ENCODE peak calls at places on chromosomes 2 and 18, in eight cellular contexts. One of them, this sample, is unnamed.

GRCh38 chr18:74774486-74774885 is 176.8 kb downstream of the ZNF407 start:
- DNase-seq in pancreas: no peak
- DNase-seq in mucosa of descending colon: no peak
- DNase-seq in CD8-positive, alpha-beta memory T cell: no peak
- DNase-seq in CD4-positive, CD25-positive, alpha-beta regulatory T cell: no peak
- DNase-seq in neuronal stem cell: no peak
- DNase-seq in naive thymus-derived CD4-positive, alpha-beta T cell: no peak
- DNase-seq in HepG2: no peak
- DNase-seq in this sample: no peak

GRCh38 chr2:121721926-121722325 is 14.7 kb downstream of the NIFK start:
- DNase-seq in neuronal stem cell: no peak
- DNase-seq in naive thymus-derived CD4-positive, alpha-beta T cell: no peak
- DNase-seq in pancreas: no peak
- DNase-seq in CD4-positive, CD25-positive, alpha-beta regulatory T cell: no peak
- DNase-seq in HepG2: no peak
- DNase-seq in CD8-positive, alpha-beta memory T cell: no peak
- DNase-seq in mucosa of descending colon: no peak
- DNase-seq in this sample: no peak

GRCh38 chr2:205650450-205650849 is 31.9 kb upstream of the NRP2 start:
- DNase-seq in HepG2: no peak
- DNase-seq in naive thymus-derived CD4-positive, alpha-beta T cell: no peak
- DNase-seq in pancreas: no peak
- DNase-seq in CD4-positive, CD25-positive, alpha-beta regulatory T cell: no peak
- DNase-seq in CD8-positive, alpha-beta memory T cell: no peak
- DNase-seq in neuronal stem cell: peak; percentile 43
- DNase-seq in mucosa of descending colon: no peak
- DNase-seq in this sample: no peak

GRCh38 chr2:188039307-188039706 is 252.4 kb upstream of the GULP1 start:
- DNase-seq in mucosa of descending colon: no peak
- DNase-seq in CD4-positive, CD25-positive, alpha-beta regulatory T cell: no peak
- DNase-seq in naive thymus-derived CD4-positive, alpha-beta T cell: no peak
- DNase-seq in pancreas: no peak
- DNase-seq in HepG2: no peak
- DNase-seq in neuronal stem cell: no peak
- DNase-seq in CD8-positive, alpha-beta memory T cell: no peak
- DNase-seq in this sample: no peak

GRCh38 chr2:64063924-64064331 is 44.7 kb upstream of the VPS54 start:
- DNase-seq in mucosa of descending colon: peak; percentile 25
- DNase-seq in neuronal stem cell: no peak
- DNase-seq in HepG2: peak; percentile 21
- DNase-seq in naive thymus-derived CD4-positive, alpha-beta T cell: no peak
- DNase-seq in CD8-positive, alpha-beta memory T cell: no peak
- DNase-seq in CD4-positive, CD25-positive, alpha-beta regulatory T cell: no peak
- DNase-seq in pancreas: peak; percentile 48
- DNase-seq in this sample: no peak

GRCh38 chr2:211846714-211847113 is 691.9 kb downstream of the ERBB4 start:
- DNase-seq in pancreas: no peak
- DNase-seq in mucosa of descending colon: no peak
- DNase-seq in naive thymus-derived CD4-positive, alpha-beta T cell: no peak
- DNase-seq in CD8-positive, alpha-beta memory T cell: no peak
- DNase-seq in neuronal stem cell: no peak
- DNase-seq in HepG2: no peak
- DNase-seq in CD4-positive, CD25-positive, alpha-beta regulatory T cell: no peak
- DNase-seq in this sample: no peak

GRCh38 chr2:136381722-136382633 is 264.0 kb upstream of the CXCR4 start:
- DNase-seq in pancreas: peak; percentile 22
- DNase-seq in HepG2: no peak
- DNase-seq in naive thymus-derived CD4-positive, alpha-beta T cell: peak; percentile 73
- DNase-seq in neuronal stem cell: no peak
- DNase-seq in mucosa of descending colon: peak; percentile 46
- DNase-seq in CD4-positive, CD25-positive, alpha-beta regulatory T cell: peak; percentile 92
- DNase-seq in CD8-positive, alpha-beta memory T cell: peak; percentile 81
- DNase-seq in this sample: peak; percentile 11

GRCh38 chr2:166516712-166517303 is 22.8 kb upstream of the SCN7A start:
- DNase-seq in HepG2: peak; percentile 25
- DNase-seq in CD8-positive, alpha-beta memory T cell: no peak
- DNase-seq in naive thymus-derived CD4-positive, alpha-beta T cell: no peak
- DNase-seq in pancreas: no peak
- DNase-seq in CD4-positive, CD25-positive, alpha-beta regulatory T cell: peak; percentile 2
- DNase-seq in mucosa of descending colon: peak; percentile 52
- DNase-seq in neuronal stem cell: peak; percentile 17
- DNase-seq in this sample: no peak

GRCh38 chr2:145551661-145552060 is 1031.7 kb upstream of the ZEB2 start:
- DNase-seq in CD4-positive, CD25-positive, alpha-beta regulatory T cell: no peak
- DNase-seq in pancreas: no peak
- DNase-seq in neuronal stem cell: no peak
- DNase-seq in naive thymus-derived CD4-positive, alpha-beta T cell: no peak
- DNase-seq in CD8-positive, alpha-beta memory T cell: no peak
- DNase-seq in HepG2: no peak
- DNase-seq in mucosa of descending colon: no peak
- DNase-seq in this sample: no peak

GRCh38 chr2:2024751-2025481 is 280.6 kb upstream of the PXDN start:
- DNase-seq in pancreas: no peak
- DNase-seq in neuronal stem cell: no peak
- DNase-seq in naive thymus-derived CD4-positive, alpha-beta T cell: no peak
- DNase-seq in mucosa of descending colon: no peak
- DNase-seq in HepG2: no peak
- DNase-seq in CD8-positive, alpha-beta memory T cell: no peak
- DNase-seq in CD4-positive, CD25-positive, alpha-beta regulatory T cell: no peak
- DNase-seq in this sample: no peak

GRCh38 chr2:152468832-152469692 is 134.1 kb downstream of the FMNL2 start:
- DNase-seq in neuronal stem cell: no peak
- DNase-seq in pancreas: no peak
- DNase-seq in CD4-positive, CD25-positive, alpha-beta regulatory T cell: no peak
- DNase-seq in CD8-positive, alpha-beta memory T cell: no peak
- DNase-seq in HepG2: no peak
- DNase-seq in mucosa of descending colon: peak; percentile 41
- DNase-seq in naive thymus-derived CD4-positive, alpha-beta T cell: no peak
- DNase-seq in this sample: no peak

GRCh38 chr2:62200868-62201267 is 5.0 kb downstream of the B3GNT2 start:
- DNase-seq in neuronal stem cell: no peak
- DNase-seq in pancreas: no peak
- DNase-seq in HepG2: no peak
- DNase-seq in CD8-positive, alpha-beta memory T cell: no peak
- DNase-seq in mucosa of descending colon: no peak
- DNase-seq in CD4-positive, CD25-positive, alpha-beta regulatory T cell: no peak
- DNase-seq in naive thymus-derived CD4-positive, alpha-beta T cell: no peak
- DNase-seq in this sample: no peak

GRCh38 chr18:9506046-9506792 is 30.9 kb downstream of the RALBP1 start:
- DNase-seq in pancreas: peak; percentile 20
- DNase-seq in CD8-positive, alpha-beta memory T cell: no peak
- DNase-seq in CD4-positive, CD25-positive, alpha-beta regulatory T cell: no peak
- DNase-seq in neuronal stem cell: no peak
- DNase-seq in HepG2: no peak
- DNase-seq in mucosa of descending colon: peak; percentile 52
- DNase-seq in naive thymus-derived CD4-positive, alpha-beta T cell: no peak
- DNase-seq in this sample: no peak

GRCh38 chr2:144550916-144551315 is 31.0 kb upstream of the ZEB2 start:
- DNase-seq in HepG2: no peak
- DNase-seq in neuronal stem cell: no peak
- DNase-seq in CD8-positive, alpha-beta memory T cell: no peak
- DNase-seq in naive thymus-derived CD4-positive, alpha-beta T cell: no peak
- DNase-seq in CD4-positive, CD25-positive, alpha-beta regulatory T cell: no peak
- DNase-seq in pancreas: no peak
- DNase-seq in mucosa of descending colon: no peak
- DNase-seq in this sample: no peak

GRCh38 chr2:195017890-195018289 is 639.1 kb upstream of the SLC39A10 start:
- DNase-seq in CD8-positive, alpha-beta memory T cell: no peak
- DNase-seq in HepG2: no peak
- DNase-seq in pancreas: no peak
- DNase-seq in mucosa of descending colon: no peak
- DNase-seq in neuronal stem cell: no peak
- DNase-seq in CD4-positive, CD25-positive, alpha-beta regulatory T cell: no peak
- DNase-seq in naive thymus-derived CD4-positive, alpha-beta T cell: no peak
- DNase-seq in this sample: no peak

GRCh38 chr18:61569176-61569892 is 236.1 kb downstream of the CDH20 start:
- DNase-seq in CD8-positive, alpha-beta memory T cell: no peak
- DNase-seq in neuronal stem cell: no peak
- DNase-seq in HepG2: no peak
- DNase-seq in naive thymus-derived CD4-positive, alpha-beta T cell: no peak
- DNase-seq in pancreas: no peak
- DNase-seq in CD4-positive, CD25-positive, alpha-beta regulatory T cell: no peak
- DNase-seq in mucosa of descending colon: no peak
- DNase-seq in this sample: no peak

GRCh38 chr2:212489719-212490346 is 48.8 kb downstream of the ERBB4 start:
- DNase-seq in pancreas: no peak
- DNase-seq in CD4-positive, CD25-positive, alpha-beta regulatory T cell: no peak
- DNase-seq in CD8-positive, alpha-beta memory T cell: no peak
- DNase-seq in naive thymus-derived CD4-positive, alpha-beta T cell: no peak
- DNase-seq in neuronal stem cell: no peak
- DNase-seq in HepG2: no peak
- DNase-seq in mucosa of descending colon: no peak
- DNase-seq in this sample: no peak

GRCh38 chr2:237257471-237257951 is 156.5 kb downstream of the COL6A3 start:
- DNase-seq in pancreas: no peak
- DNase-seq in CD8-positive, alpha-beta memory T cell: no peak
- DNase-seq in neuronal stem cell: no peak
- DNase-seq in naive thymus-derived CD4-positive, alpha-beta T cell: no peak
- DNase-seq in CD4-positive, CD25-positive, alpha-beta regulatory T cell: no peak
- DNase-seq in HepG2: no peak
- DNase-seq in mucosa of descending colon: no peak
- DNase-seq in this sample: no peak
- H3K4me1 ChIP-seq in pancreas: no peaks in the 10 kb centered on the region
- H3K4me1 ChIP-seq in CD8-positive, alpha-beta memory T cell: no peaks in the 10 kb centered on the region
- H3K4me1 ChIP-seq in neuronal stem cell: no peaks in the 10 kb centered on the region
- H3K4me1 ChIP-seq in naive thymus-derived CD4-positive, alpha-beta T cell: no peaks in the 10 kb centered on the region
- H3K4me1 ChIP-seq in CD4-positive, CD25-positive, alpha-beta regulatory T cell: no peaks in the 10 kb centered on the region
- H3K4me1 ChIP-seq in HepG2: no peaks in the 10 kb centered on the region
- H3K4me1 ChIP-seq in mucosa of descending colon: no peaks in the 10 kb centered on the region
- H3K4me1 ChIP-seq in this sample: peaks cover 28% of the 10 kb centered on the region

GRCh38 chr2:25738383-25739343 is 65.3 kb upstream of the DTNB start:
- DNase-seq in CD8-positive, alpha-beta memory T cell: no peak
- DNase-seq in pancreas: no peak
- DNase-seq in CD4-positive, CD25-positive, alpha-beta regulatory T cell: no peak
- DNase-seq in neuronal stem cell: no peak
- DNase-seq in mucosa of descending colon: no peak
- DNase-seq in HepG2: no peak
- DNase-seq in naive thymus-derived CD4-positive, alpha-beta T cell: no peak
- DNase-seq in this sample: no peak

GRCh38 chr2:25740810-25741381 is 67.5 kb upstream of the DTNB start:
- DNase-seq in HepG2: no peak
- DNase-seq in pancreas: no peak
- DNase-seq in naive thymus-derived CD4-positive, alpha-beta T cell: no peak
- DNase-seq in CD4-positive, CD25-positive, alpha-beta regulatory T cell: peak; percentile 20
- DNase-seq in neuronal stem cell: peak; percentile 35
- DNase-seq in CD8-positive, alpha-beta memory T cell: no peak
- DNase-seq in mucosa of descending colon: no peak
- DNase-seq in this sample: no peak

GRCh38 chr2:25744055-25744454 is 70.7 kb upstream of the DTNB start:
- DNase-seq in naive thymus-derived CD4-positive, alpha-beta T cell: no peak
- DNase-seq in pancreas: no peak
- DNase-seq in mucosa of descending colon: no peak
- DNase-seq in CD8-positive, alpha-beta memory T cell: no peak
- DNase-seq in neuronal stem cell: no peak
- DNase-seq in CD4-positive, CD25-positive, alpha-beta regulatory T cell: no peak
- DNase-seq in HepG2: no peak
- DNase-seq in this sample: no peak

GRCh38 chr2:25743132-25743830 is 69.9 kb upstream of the DTNB start:
- DNase-seq in CD8-positive, alpha-beta memory T cell: peak; percentile 19
- DNase-seq in pancreas: no peak
- DNase-seq in CD4-positive, CD25-positive, alpha-beta regulatory T cell: peak; percentile 76
- DNase-seq in mucosa of descending colon: peak; percentile 9
- DNase-seq in HepG2: no peak
- DNase-seq in neuronal stem cell: no peak
- DNase-seq in naive thymus-derived CD4-positive, alpha-beta T cell: no peak
- DNase-seq in this sample: no peak

GRCh38 chr2:25742501-25742900 is 69.1 kb upstream of the DTNB start:
- DNase-seq in CD8-positive, alpha-beta memory T cell: no peak
- DNase-seq in HepG2: no peak
- DNase-seq in pancreas: no peak
- DNase-seq in mucosa of descending colon: no peak
- DNase-seq in naive thymus-derived CD4-positive, alpha-beta T cell: no peak
- DNase-seq in CD4-positive, CD25-positive, alpha-beta regulatory T cell: no peak
- DNase-seq in neuronal stem cell: no peak
- DNase-seq in this sample: no peak
- H3K36me3 ChIP-seq in CD8-positive, alpha-beta memory T cell: peaks cover 18% of the 10 kb centered on the region
- H3K36me3 ChIP-seq in HepG2: peaks cover 73% of the 10 kb centered on the region
- H3K36me3 ChIP-seq in pancreas: peaks cover 7% of the 10 kb centered on the region
- H3K36me3 ChIP-seq in mucosa of descending colon: no peaks in the 10 kb centered on the region
- H3K36me3 ChIP-seq in naive thymus-derived CD4-positive, alpha-beta T cell: peaks cover 28% of the 10 kb centered on the region
- H3K36me3 ChIP-seq in CD4-positive, CD25-positive, alpha-beta regulatory T cell: peaks cover 47% of the 10 kb centered on the region
- H3K36me3 ChIP-seq in neuronal stem cell: peaks cover 6% of the 10 kb centered on the region
- H3K36me3 ChIP-seq in this sample: peaks cover 5% of the 10 kb centered on the region

DNA sequence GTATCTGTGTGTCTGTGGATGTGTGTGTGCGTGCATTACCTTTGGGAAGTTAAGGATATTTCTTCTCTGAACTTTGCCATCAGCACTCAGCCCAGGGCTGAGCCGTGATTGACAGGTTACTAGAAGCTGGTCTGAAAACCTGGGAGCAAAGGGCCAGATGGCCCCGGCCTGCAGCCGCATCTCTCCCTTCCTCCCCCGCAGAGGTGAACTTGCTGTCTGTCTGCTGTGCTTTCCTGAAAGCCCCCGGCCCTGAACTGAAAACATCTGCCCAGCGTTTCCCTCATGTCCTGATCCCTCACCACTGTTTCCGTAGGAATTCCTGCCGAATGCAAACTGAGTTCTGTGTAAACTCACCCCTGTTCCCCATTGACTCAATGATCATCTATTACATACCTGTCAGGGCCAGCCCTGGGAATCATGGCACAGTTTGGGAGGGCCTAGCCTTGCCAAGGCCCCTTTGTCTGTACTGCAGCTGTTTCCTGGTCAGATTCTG is 45.8 kb downstream of the MYCN start:
- DNase-seq in mucosa of descending colon: no peak
- DNase-seq in CD8-positive, alpha-beta memory T cell: no peak
- DNase-seq in HepG2: no peak
- DNase-seq in naive thymus-derived CD4-positive, alpha-beta T cell: no peak
- DNase-seq in neuronal stem cell: no peak
- DNase-seq in pancreas: no peak
- DNase-seq in CD4-positive, CD25-positive, alpha-beta regulatory T cell: no peak
- DNase-seq in this sample: no peak
- H3K4me1 ChIP-seq in mucosa of descending colon: no peaks in the 10 kb centered on the region
- H3K4me1 ChIP-seq in CD8-positive, alpha-beta memory T cell: no peaks in the 10 kb centered on the region
- H3K4me1 ChIP-seq in HepG2: peaks cover 6% of the 10 kb centered on the region
- H3K4me1 ChIP-seq in naive thymus-derived CD4-positive, alpha-beta T cell: peaks cover 6% of the 10 kb centered on the region
- H3K4me1 ChIP-seq in neuronal stem cell: peaks cover 41% of the 10 kb centered on the region
- H3K4me1 ChIP-seq in pancreas: no peaks in the 10 kb centered on the region
- H3K4me1 ChIP-seq in CD4-positive, CD25-positive, alpha-beta regulatory T cell: no peaks in the 10 kb centered on the region
- H3K4me1 ChIP-seq in this sample: no peaks in the 10 kb centered on the region

GRCh38 chr2:208437755-208438154 is 31.2 kb downstream of the PTH2R start:
- DNase-seq in mucosa of descending colon: no peak
- DNase-seq in neuronal stem cell: no peak
- DNase-seq in naive thymus-derived CD4-positive, alpha-beta T cell: no peak
- DNase-seq in HepG2: no peak
- DNase-seq in CD8-positive, alpha-beta memory T cell: no peak
- DNase-seq in CD4-positive, CD25-positive, alpha-beta regulatory T cell: no peak
- DNase-seq in pancreas: no peak
- DNase-seq in this sample: no peak

GRCh38 chr2:208441951-208442350 is 35.4 kb downstream of the PTH2R start:
- DNase-seq in neuronal stem cell: no peak
- DNase-seq in pancreas: no peak
- DNase-seq in CD4-positive, CD25-positive, alpha-beta regulatory T cell: no peak
- DNase-seq in CD8-positive, alpha-beta memory T cell: no peak
- DNase-seq in mucosa of descending colon: no peak
- DNase-seq in naive thymus-derived CD4-positive, alpha-beta T cell: no peak
- DNase-seq in HepG2: no peak
- DNase-seq in this sample: no peak

GRCh38 chr2:208440716-208441115 is 34.1 kb downstream of the PTH2R start:
- DNase-seq in CD4-positive, CD25-positive, alpha-beta regulatory T cell: no peak
- DNase-seq in HepG2: no peak
- DNase-seq in pancreas: no peak
- DNase-seq in naive thymus-derived CD4-positive, alpha-beta T cell: no peak
- DNase-seq in mucosa of descending colon: no peak
- DNase-seq in CD8-positive, alpha-beta memory T cell: no peak
- DNase-seq in neuronal stem cell: peak; percentile 6
- DNase-seq in this sample: no peak
- H3K36me3 ChIP-seq in CD4-positive, CD25-positive, alpha-beta regulatory T cell: no peaks in the 10 kb centered on the region
- H3K36me3 ChIP-seq in HepG2: no peaks in the 10 kb centered on the region
- H3K36me3 ChIP-seq in pancreas: no peaks in the 10 kb centered on the region
- H3K36me3 ChIP-seq in naive thymus-derived CD4-positive, alpha-beta T cell: no peaks in the 10 kb centered on the region
- H3K36me3 ChIP-seq in mucosa of descending colon: no peaks in the 10 kb centered on the region
- H3K36me3 ChIP-seq in CD8-positive, alpha-beta memory T cell: no peaks in the 10 kb centered on the region
- H3K36me3 ChIP-seq in neuronal stem cell: no peaks in the 10 kb centered on the region
- H3K36me3 ChIP-seq in this sample: no peaks in the 10 kb centered on the region